ENCODE peak calls at places on chromosomes 7 and 10, in six cellular contexts. Z is tibial nerve, T is Panc1, H is left lung, A is hepatocyte, G is prostate gland. P is an unnamed sample.
A peak's percentile ranks its signal among the peaks of the same experiment; 100 is the strongest.

GRCh38 chr10:89115876-89116627 is 91.1 kb downstream of the CH25H start:
- DNase-seq in T (no peak), Z (no peak), G (no peak), H (peak; percentile 33), A (no peak), P (peak; percentile 27)

GRCh38 chr10:48655426-48656240 is 29.0 kb upstream of the WDFY4 start:
- DNase-seq in Z (peak; percentile 26), H (peak; percentile 92), T (peak; percentile 20), A (peak; percentile 26), G (peak; percentile 49), P (peak; percentile 88)

GRCh38 chr7:151012921-151013347 is 11.4 kb downstream of the ATG9B start:
- DNase-seq in A (peak; percentile 72), G (no peak), Z (no peak), T (no peak), H (no peak), P (peak; percentile 65)

GRCh38 chr10:11355625-11356024 is 255.8 kb downstream of the USP6NL start:
- DNase-seq in T (no peak), H (no peak), A (no peak), Z (peak; percentile 19), G (no peak), P (no peak)

GRCh38 chr10:11697718-11698527 is 44.3 kb upstream of the ECHDC3 start:
- DNase-seq in H (no peak), A (no peak), T (no peak), Z (no peak), G (no peak), P (peak; percentile 44)

GRCh38 chr10:6144609-6145413 is 56.0 kb downstream of the RBM17 start:
- DNase-seq in G (peak; percentile 82), Z (peak; percentile 77), H (peak; percentile 99), T (no peak), A (peak; percentile 88), P (peak; percentile 89)

GRCh38 chr10:1368772-1369171 is 312.6 kb downstream of the WDR37 start:
- DNase-seq in T (no peak), Z (peak; percentile 27), A (peak; percentile 77), G (no peak), H (peak; percentile 49), P (peak; percentile 7)

GRCh38 chr7:4849390-4849789 is 12.4 kb downstream of the PAPOLB start:
- DNase-seq in H (no peak), Z (peak; percentile 20), A (peak; percentile 42), G (peak; percentile 28), T (peak; percentile 10), P (peak; percentile 99)

GRCh38 chr7:137987011-137987334 is 14.9 kb downstream of the CREB3L2 start:
- DNase-seq in G (no peak), T (no peak), A (no peak), H (no peak), Z (no peak), P (no peak)

GRCh38 chr7:107660381-107661080 is at the start of gene SLC26A4:
- DNase-seq in Z (no peak), T (no peak), H (no peak), G (no peak), A (peak; percentile 8), P (peak; percentile 73)

GRCh38 chr10:123140983-123141390 is 5.2 kb downstream of the HMX3 start:
- DNase-seq in H (peak; percentile 47), A (no peak), Z (no peak), T (no peak), G (no peak), P (no peak)

GRCh38 chr10:43809211-43809930 is 160.7 kb upstream of the ZNF32 start:
- DNase-seq in Z (peak; percentile 45), T (no peak), H (no peak), G (no peak), A (no peak), P (no peak)

GRCh38 chr10:46305430-46305808 is 18.6 kb downstream of the ANTXRL start:
- DNase-seq in A (no peak), G (no peak), Z (no peak), H (peak; percentile 62), T (no peak), P (no peak)

GRCh38 chr10:77884181-77884580 is 42.4 kb downstream of the DLG5 start:
- DNase-seq in G (no peak), T (no peak), A (no peak), Z (no peak), H (no peak), P (no peak)
- H3K4me1 ChIP-seq in G (peaks cover 36% of the 10 kb centered on the region), T (peaks cover 5% of the 10 kb centered on the region), A (peaks cover 28% of the 10 kb centered on the region), Z (peaks cover 24% of the 10 kb centered on the region), H (peaks cover 18% of the 10 kb centered on the region), P (peaks cover 31% of the 10 kb centered on the region)

DNA sequence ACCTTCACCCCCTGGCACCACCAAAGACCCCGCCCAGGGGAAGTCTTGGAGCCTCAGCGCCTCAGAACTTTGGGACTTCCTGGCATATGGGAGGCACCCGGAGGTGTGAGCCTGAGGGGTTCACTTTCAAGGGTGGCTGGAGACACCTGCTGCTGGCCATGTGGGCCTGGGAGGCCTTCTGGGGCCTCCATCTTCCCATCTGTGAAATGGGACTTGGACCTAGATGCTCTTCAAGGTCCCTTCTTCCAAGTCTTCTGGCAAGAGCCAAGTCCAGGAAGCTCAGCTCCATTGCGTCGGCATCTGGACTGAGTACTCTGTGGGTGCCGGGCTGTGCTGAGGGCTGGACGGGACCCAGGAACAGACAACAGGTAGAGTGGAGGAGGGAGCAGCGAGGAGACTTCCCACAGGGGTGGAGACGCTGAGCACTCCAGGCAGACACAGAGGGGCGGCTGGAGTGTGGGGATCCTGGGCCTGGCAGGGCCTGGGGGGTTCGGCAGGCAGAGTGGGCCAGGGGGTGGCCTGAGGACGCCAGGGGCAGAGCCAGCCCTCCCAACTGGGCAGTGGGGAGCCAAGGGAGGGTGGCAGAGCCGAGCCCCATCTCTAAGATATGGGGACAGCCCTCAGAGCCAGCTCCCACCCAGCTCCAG is 9.3 kb upstream of the LFNG start:
- DNase-seq in H (peak; percentile 53), T (no peak), G (peak; percentile 65), Z (no peak), A (no peak), P (no peak)
- H3K4me1 ChIP-seq in H (peaks cover 21% of the 10 kb centered on the region), T (peaks cover 34% of the 10 kb centered on the region), G (peaks cover 36% of the 10 kb centered on the region), Z (peaks cover 39% of the 10 kb centered on the region), A (peaks cover 9% of the 10 kb centered on the region), P (peaks cover 2% of the 10 kb centered on the region)

DNA sequence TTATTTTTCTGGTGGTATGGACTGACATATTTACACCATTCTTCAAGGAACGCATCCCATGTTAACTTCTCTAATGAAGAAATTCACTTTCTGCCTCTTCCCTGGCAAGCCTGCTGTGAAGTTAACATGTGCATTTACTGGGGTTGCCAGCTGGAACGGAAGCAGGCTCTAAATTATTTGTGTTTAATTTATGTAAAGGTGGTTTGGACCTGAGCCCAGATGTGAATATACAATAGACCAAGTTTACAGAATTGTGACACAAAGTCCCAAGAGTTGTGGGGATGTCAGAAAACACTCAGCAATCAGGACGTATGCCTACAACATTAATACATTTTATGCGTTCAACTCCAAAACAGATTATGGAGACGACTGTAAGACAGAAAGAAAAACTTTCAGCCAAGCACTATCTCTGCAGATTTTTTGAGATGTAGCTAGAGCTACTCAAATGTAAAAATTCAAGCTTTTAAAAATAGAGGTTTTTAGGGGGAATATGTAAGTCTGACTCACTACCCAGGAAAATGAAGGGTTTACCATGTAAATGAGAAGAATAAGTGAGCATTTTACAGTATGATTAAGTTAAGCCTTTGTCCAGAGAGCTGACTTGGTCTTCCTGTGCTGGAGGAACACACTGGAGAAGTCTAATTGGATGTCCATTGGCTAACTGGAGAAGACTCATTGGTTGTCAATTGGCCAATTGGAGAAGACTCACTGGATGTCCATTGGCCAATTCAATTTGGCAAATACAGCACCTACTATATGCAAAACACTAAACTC is 19.5 kb downstream of the NRP1 start:
- DNase-seq in G (peak; percentile 52), H (no peak), A (no peak), T (no peak), Z (no peak), P (no peak)
- H3K4me1 ChIP-seq in G (no peaks in the 10 kb centered on the region), H (peaks cover 20% of the 10 kb centered on the region), A (peaks cover 22% of the 10 kb centered on the region), T (peaks cover 36% of the 10 kb centered on the region), Z (no peaks in the 10 kb centered on the region), P (no peaks in the 10 kb centered on the region)

DNA sequence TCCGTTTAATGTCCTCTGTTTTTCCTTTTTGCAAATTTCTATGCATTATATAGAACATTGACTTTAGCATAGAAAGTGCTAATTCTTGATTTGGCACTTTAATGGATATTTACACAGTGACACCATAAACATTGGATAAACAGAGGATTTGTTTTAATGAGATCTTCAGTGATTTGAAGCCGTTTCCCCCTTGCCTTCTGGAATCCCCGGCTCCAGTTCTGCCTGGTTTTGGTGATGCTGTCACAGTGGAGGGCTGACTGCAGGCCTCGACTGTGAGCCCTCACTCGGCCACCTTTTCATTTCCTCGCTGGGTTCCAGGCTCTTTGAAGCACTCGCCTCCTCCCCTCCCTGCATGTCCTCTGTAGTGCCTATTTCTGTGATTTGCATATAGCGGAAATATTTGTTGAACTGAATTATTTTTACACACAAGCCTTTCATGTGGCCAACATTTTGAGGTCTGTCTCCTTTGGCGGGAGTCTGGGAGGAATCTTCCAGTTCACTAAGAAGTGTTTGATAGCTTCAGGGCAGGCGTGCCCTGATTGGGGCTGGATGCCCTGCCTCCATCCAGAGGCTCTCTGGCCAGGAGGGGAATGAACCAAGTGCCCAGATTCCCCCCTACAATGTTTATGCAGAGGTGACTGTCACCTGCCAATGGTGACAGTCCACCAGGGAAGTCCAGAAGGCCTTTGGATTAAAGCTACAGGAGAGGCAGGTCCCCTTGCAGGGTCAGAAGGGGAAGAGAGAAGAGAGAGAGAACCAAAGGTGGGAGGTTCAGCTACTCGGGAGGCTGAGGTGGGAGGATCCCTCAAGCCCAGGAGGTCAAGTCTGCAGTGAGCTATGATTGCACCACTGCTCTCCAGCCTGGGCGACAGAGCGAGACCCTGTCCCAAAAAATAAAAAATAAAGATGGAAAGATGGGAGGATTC is 67.5 kb downstream of the CUX1 start:
- DNase-seq in Z (no peak), G (no peak), T (no peak), A (no peak), H (no peak), P (no peak)
- H3K4me1 ChIP-seq in Z (peaks cover 24% of the 10 kb centered on the region), G (peaks cover 35% of the 10 kb centered on the region), T (peaks cover 55% of the 10 kb centered on the region), A (peaks cover 46% of the 10 kb centered on the region), H (peaks cover 28% of the 10 kb centered on the region), P (peaks cover 18% of the 10 kb centered on the region)

GRCh38 chr10:125020386-125020785 is 78.5 kb downstream of the ZRANB1 start:
- DNase-seq in Z (no peak), H (peak; percentile 45), A (no peak), G (no peak), T (no peak), P (no peak)
- H3K4me1 ChIP-seq in Z (peaks cover 37% of the 10 kb centered on the region), H (peaks cover 7% of the 10 kb centered on the region), A (peaks cover 20% of the 10 kb centered on the region), G (peaks cover 30% of the 10 kb centered on the region), T (no peaks in the 10 kb centered on the region), P (peaks cover 5% of the 10 kb centered on the region)

GRCh38 chr7:55059006-55059405 is 40.2 kb downstream of the EGFR start:
- DNase-seq in H (no peak), Z (no peak), G (no peak), A (no peak), T (no peak), P (no peak)
- H3K4me1 ChIP-seq in H (peaks cover 6% of the 10 kb centered on the region), Z (peaks cover 3% of the 10 kb centered on the region), G (peaks cover 5% of the 10 kb centered on the region), A (no peaks in the 10 kb centered on the region), T (peaks cover 61% of the 10 kb centered on the region), P (peaks cover 12% of the 10 kb centered on the region)

GRCh38 chr10:73859441-73860049 is 14.8 kb downstream of the CAMK2G start:
- DNase-seq in H (peak; percentile 53), G (no peak), A (no peak), Z (no peak), T (no peak), P (no peak)
- H3K4me1 ChIP-seq in H (no peaks in the 10 kb centered on the region), G (no peaks in the 10 kb centered on the region), A (peaks cover 3% of the 10 kb centered on the region), Z (peaks cover 22% of the 10 kb centered on the region), T (peaks cover 15% of the 10 kb centered on the region), P (no peaks in the 10 kb centered on the region)

DNA sequence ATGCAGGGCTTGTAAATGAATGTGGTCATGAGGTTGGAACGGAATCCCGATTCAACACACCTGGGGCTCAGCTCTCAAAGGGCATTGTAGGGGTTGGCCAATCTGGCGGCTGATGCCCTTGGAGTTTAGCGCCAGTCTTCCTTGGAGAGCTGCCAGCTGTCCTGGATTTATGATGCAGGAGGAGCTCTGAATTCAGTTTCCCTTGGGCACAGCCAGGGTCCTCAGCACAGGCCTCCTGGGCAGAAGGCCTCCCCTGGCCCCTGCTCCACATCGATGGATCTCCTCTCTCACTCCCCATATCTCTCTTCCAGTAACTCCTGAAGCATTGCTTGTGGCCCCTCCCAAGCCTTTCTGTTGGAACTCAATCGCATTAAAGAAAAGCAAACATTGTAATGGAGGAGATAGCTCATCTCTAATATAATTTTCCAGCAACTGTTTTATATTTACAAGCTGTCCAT is 985 bp upstream of the CYTH3 start:
- DNase-seq in Z (no peak), A (no peak), T (no peak), G (peak; percentile 40), H (no peak), P (no peak)
- H3K4me1 ChIP-seq in Z (peaks cover 23% of the 10 kb centered on the region), A (peaks cover 14% of the 10 kb centered on the region), T (peaks cover 32% of the 10 kb centered on the region), G (peaks cover 15% of the 10 kb centered on the region), H (peaks cover 13% of the 10 kb centered on the region), P (peaks cover 18% of the 10 kb centered on the region)